ENCODE peak calls at places on chromosomes 16 and 17, in four cellular contexts. One of them, this sample, is unnamed.

GRCh38 chr17:81591971-81592370 is 39.8 kb upstream of the FAAP100 start:
- DNase-seq in cardiac muscle cell: no peak
- DNase-seq in NCI-H460: no peak
- DNase-seq in epithelial cell of prostate: no peak
- DNase-seq in this sample: no peak

GRCh38 chr17:21375757-21376584 is at the start of gene KCNJ12:
- DNase-seq in cardiac muscle cell: peak; percentile 76
- DNase-seq in NCI-H460: no peak
- DNase-seq in epithelial cell of prostate: no peak
- DNase-seq in this sample: no peak

GRCh38 chr17:75743625-75744206 is 21.3 kb downstream of the GALK1 start:
- DNase-seq in cardiac muscle cell: no peak
- DNase-seq in NCI-H460: no peak
- DNase-seq in epithelial cell of prostate: no peak
- DNase-seq in this sample: no peak

GRCh38 chr17:17886747-17887146 is 50.0 kb upstream of the SREBF1 start:
- DNase-seq in cardiac muscle cell: no peak
- DNase-seq in NCI-H460: no peak
- DNase-seq in epithelial cell of prostate: no peak
- DNase-seq in this sample: no peak

GRCh38 chr16:83733301-83733700 is 74.5 kb upstream of the HSBP1 start:
- DNase-seq in cardiac muscle cell: no peak
- DNase-seq in NCI-H460: no peak
- DNase-seq in epithelial cell of prostate: no peak
- DNase-seq in this sample: peak; percentile 95

GRCh38 chr17:56260421-56260820 is 107.1 kb downstream of the ANKFN1 start:
- DNase-seq in cardiac muscle cell: no peak
- DNase-seq in NCI-H460: no peak
- DNase-seq in epithelial cell of prostate: no peak
- DNase-seq in this sample: no peak

GRCh38 chr17:58829172-58829637 is 73.6 kb downstream of the PPM1E start:
- DNase-seq in cardiac muscle cell: no peak
- DNase-seq in NCI-H460: no peak
- DNase-seq in epithelial cell of prostate: no peak
- DNase-seq in this sample: no peak

GRCh38 chr17:78618264-78619066 is 41.3 kb upstream of the DNAH17 start:
- DNase-seq in cardiac muscle cell: no peak
- DNase-seq in NCI-H460: no peak
- DNase-seq in epithelial cell of prostate: no peak
- DNase-seq in this sample: no peak

GRCh38 chr17:55117063-55117611 is 147.6 kb upstream of the HLF start:
- DNase-seq in cardiac muscle cell: no peak
- DNase-seq in NCI-H460: no peak
- DNase-seq in epithelial cell of prostate: no peak
- DNase-seq in this sample: peak; percentile 3

GRCh38 chr17:7355053-7355452 is at the start of gene TMEM95:
- DNase-seq in cardiac muscle cell: no peak
- DNase-seq in NCI-H460: no peak
- DNase-seq in epithelial cell of prostate: no peak
- DNase-seq in this sample: no peak

GRCh38 chr16:24281466-24281865 is 25.3 kb downstream of the CACNG3 start:
- DNase-seq in cardiac muscle cell: no peak
- DNase-seq in NCI-H460: no peak
- DNase-seq in epithelial cell of prostate: no peak
- DNase-seq in this sample: no peak

GRCh38 chr16:88970095-88970494 is 6.9 kb downstream of the CBFA2T3 start:
- DNase-seq in cardiac muscle cell: no peak
- DNase-seq in NCI-H460: no peak
- DNase-seq in epithelial cell of prostate: no peak
- DNase-seq in this sample: peak; percentile 47

GRCh38 chr17:39385040-39385439 is 16.4 kb downstream of the FBXL20 start:
- DNase-seq in cardiac muscle cell: no peak
- DNase-seq in NCI-H460: no peak
- DNase-seq in epithelial cell of prostate: no peak
- DNase-seq in this sample: no peak

GRCh38 chr16:65598626-65599025 is 476.8 kb upstream of the CDH11 start:
- DNase-seq in cardiac muscle cell: no peak
- DNase-seq in NCI-H460: no peak
- DNase-seq in epithelial cell of prostate: no peak
- DNase-seq in this sample: peak; percentile 94

GRCh38 chr17:19546289-19547065 is 12.8 kb downstream of the SLC47A1 start:
- DNase-seq in cardiac muscle cell: peak; percentile 19
- DNase-seq in NCI-H460: no peak
- DNase-seq in epithelial cell of prostate: no peak
- DNase-seq in this sample: no peak

GRCh38 chr17:79066963-79067362 is 7.7 kb upstream of the ENGASE start:
- DNase-seq in cardiac muscle cell: no peak
- DNase-seq in NCI-H460: no peak
- DNase-seq in epithelial cell of prostate: no peak
- DNase-seq in this sample: no peak

GRCh38 chr16:57590654-57591085 is 37.8 kb upstream of the ADGRG1 start:
- DNase-seq in cardiac muscle cell: no peak
- DNase-seq in NCI-H460: peak; percentile 33
- DNase-seq in epithelial cell of prostate: peak; percentile 63
- DNase-seq in this sample: no peak

GRCh38 chr16:72537684-72538083 is 365.7 kb upstream of the PMFBP1 start:
- DNase-seq in cardiac muscle cell: no peak
- DNase-seq in NCI-H460: no peak
- DNase-seq in epithelial cell of prostate: no peak
- DNase-seq in this sample: no peak

GRCh38 chr16:19524866-19525723 is 1.4 kb downstream of the CCP110 start:
- DNase-seq in cardiac muscle cell: peak; percentile 6
- DNase-seq in NCI-H460: no peak
- DNase-seq in epithelial cell of prostate: no peak
- DNase-seq in this sample: peak; percentile 5

GRCh38 chr17:13016881-13017622 is 775 bp downstream of the ELAC2 start:
- DNase-seq in cardiac muscle cell: no peak
- DNase-seq in NCI-H460: no peak
- DNase-seq in epithelial cell of prostate: no peak
- DNase-seq in this sample: no peak

GRCh38 chr17:82297280-82297803 is 20.1 kb downstream of the CD7 start:
- DNase-seq in cardiac muscle cell: no peak
- DNase-seq in NCI-H460: peak; percentile 77
- DNase-seq in epithelial cell of prostate: peak; percentile 51
- DNase-seq in this sample: peak; percentile 68

GRCh38 chr17:82933006-82933310 is 93.1 kb upstream of the ZNF750 start:
- DNase-seq in cardiac muscle cell: no peak
- DNase-seq in NCI-H460: no peak
- DNase-seq in epithelial cell of prostate: no peak
- DNase-seq in this sample: no peak

GRCh38 chr17:42441717-42442565 is 16.7 kb upstream of the ATP6V0A1 start:
- DNase-seq in cardiac muscle cell: no peak
- DNase-seq in NCI-H460: no peak
- DNase-seq in epithelial cell of prostate: no peak
- DNase-seq in this sample: no peak

GRCh38 chr17:57697891-57698708 is 47.0 kb downstream of the CCDC182 start:
- DNase-seq in cardiac muscle cell: peak; percentile 19
- DNase-seq in NCI-H460: no peak
- DNase-seq in epithelial cell of prostate: no peak
- DNase-seq in this sample: no peak

GRCh38 chr16:72960101-72960500 is 87.8 kb downstream of the ZFHX3 start:
- DNase-seq in cardiac muscle cell: no peak
- DNase-seq in NCI-H460: no peak
- DNase-seq in epithelial cell of prostate: no peak
- DNase-seq in this sample: no peak

GRCh38 chr17:38706625-38707298 is 1.7 kb downstream of the MLLT6 start:
- DNase-seq in cardiac muscle cell: peak; percentile 19
- DNase-seq in NCI-H460: no peak
- DNase-seq in epithelial cell of prostate: no peak
- DNase-seq in this sample: no peak

GRCh38 chr17:78323821-78324390 is 36.0 kb downstream of the SOCS3 start:
- DNase-seq in cardiac muscle cell: no peak
- DNase-seq in NCI-H460: no peak
- DNase-seq in epithelial cell of prostate: no peak
- DNase-seq in this sample: peak; percentile 80

GRCh38 chr17:75602644-75603043 is 15.0 kb downstream of the MYO15B start:
- DNase-seq in cardiac muscle cell: no peak
- DNase-seq in NCI-H460: no peak
- DNase-seq in epithelial cell of prostate: no peak
- DNase-seq in this sample: no peak

GRCh38 chr17:13153036-13153435 is 135.2 kb upstream of the ELAC2 start:
- DNase-seq in cardiac muscle cell: no peak
- DNase-seq in NCI-H460: no peak
- DNase-seq in epithelial cell of prostate: no peak
- DNase-seq in this sample: no peak

GRCh38 chr17:57750930-57751329 is 5.8 kb upstream of the CCDC182 start:
- DNase-seq in cardiac muscle cell: no peak
- DNase-seq in NCI-H460: no peak
- DNase-seq in epithelial cell of prostate: no peak
- DNase-seq in this sample: no peak

GRCh38 chr17:74394977-74395376 is 27.7 kb downstream of the GPR142 start:
- DNase-seq in cardiac muscle cell: no peak
- DNase-seq in NCI-H460: no peak
- DNase-seq in epithelial cell of prostate: no peak
- DNase-seq in this sample: no peak

GRCh38 chr16:27226476-27226875 is 23.1 kb downstream of the KDM8 start:
- DNase-seq in cardiac muscle cell: no peak
- DNase-seq in NCI-H460: no peak
- DNase-seq in epithelial cell of prostate: no peak
- DNase-seq in this sample: no peak

This sample was measured in SJCRH30.